ENCODE peak calls at places on chromosome 13, in four cellular contexts. M is HepG2, T is HCT116, W is K562. D is an unnamed sample.

GRCh38 chr13:107883561-107884175 is 331.7 kb downstream of the LIG4 start:
- DNase-seq in M (no peak), T (no peak), W (peak), D (no peak)

GRCh38 chr13:110306340-110306959 is 507 bp downstream of the COL4A1 start:
- DNase-seq in M (no peak), T (no peak), W (no peak), D (peak)

GRCh38 chr13:51869921-51870320 is 8.2 kb downstream of the CCDC70 start:
- DNase-seq in M (no peak), T (no peak), W (no peak), D (no peak)

GRCh38 chr13:32426981-32427851 is 714 bp downstream of the N4BP2L1 start:
- DNase-seq in M (no peak), T (no peak), W (no peak), D (peak)

GRCh38 chr13:28650284-28650683 is 8.6 kb upstream of the POMP start:
- DNase-seq in M (no peak), T (no peak), W (no peak), D (no peak)

GRCh38 chr13:35765387-35765786 is 288.9 kb upstream of the MAB21L1 start:
- DNase-seq in M (no peak), T (no peak), W (no peak), D (no peak)

GRCh38 chr13:50357586-50358118 is 342.4 kb downstream of the KCNRG start:
- DNase-seq in M (no peak), T (no peak), W (peak), D (no peak)

GRCh38 chr13:32164622-32165268 is 133.2 kb downstream of the FRY start:
- DNase-seq in M (peak), T (peak), W (peak), D (peak)

GRCh38 chr13:58043971-58044370 is 412.4 kb downstream of the PCDH17 start:
- DNase-seq in M (no peak), T (no peak), W (no peak), D (no peak)

GRCh38 chr13:113405481-113406300 is 41.8 kb upstream of the GRTP1 start:
- DNase-seq in M (no peak), T (no peak), W (no peak), D (no peak)

GRCh38 chr13:49690133-49690989 is 925 bp downstream of the EBPL start:
- DNase-seq in M (peak), T (no peak), W (peak), D (peak)

GRCh38 chr13:21399741-21400140 is 59.4 kb downstream of the ZDHHC20 start:
- DNase-seq in M (no peak), T (peak), W (no peak), D (no peak)

GRCh38 chr13:101454767-101455166 is 2.3 kb downstream of the ITGBL1 start:
- DNase-seq in M (no peak), T (no peak), W (no peak), D (no peak)

GRCh38 chr13:94168784-94169512 is 310.5 kb downstream of the DCT start:
- DNase-seq in M (no peak), T (no peak), W (no peak), D (no peak)

GRCh38 chr13:113915012-113915763 is 51.3 kb upstream of the GAS6 start:
- DNase-seq in M (no peak), T (no peak), W (no peak), D (no peak)

GRCh38 chr13:24036115-24036514 is 124.4 kb upstream of the SPATA13 start:
- DNase-seq in M (no peak), T (no peak), W (no peak), D (peak)

GRCh38 chr13:106291006-106291405 is 244.5 kb downstream of the EFNB2 start:
- DNase-seq in M (no peak), T (no peak), W (no peak), D (no peak)

DNA sequence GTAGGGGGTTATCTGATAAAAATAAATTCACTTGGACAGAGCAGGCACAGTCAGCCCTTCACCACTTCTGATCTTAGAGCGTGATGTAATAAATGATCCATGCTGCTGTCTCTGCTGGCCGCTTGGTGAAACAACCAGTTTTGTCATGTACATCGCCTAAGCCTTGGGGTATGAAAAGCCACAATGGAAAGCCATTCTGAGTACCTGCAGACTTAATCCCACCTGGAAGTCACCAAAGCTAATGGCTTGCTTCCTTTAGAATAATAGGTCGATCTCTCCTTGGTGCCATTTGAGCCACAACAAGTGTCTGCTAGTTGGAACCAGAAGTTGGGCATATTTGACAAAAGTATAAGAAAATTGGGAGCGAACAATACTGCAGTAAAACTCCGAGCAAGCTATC is 1649.7 kb upstream of the SPRY2 start:
- DNase-seq in M (no peak), T (no peak), W (no peak), D (no peak)
- TF ChIP-seq ELF1 in M (no peak), T (no peak), W (no peak), D (no peak)

DNA sequence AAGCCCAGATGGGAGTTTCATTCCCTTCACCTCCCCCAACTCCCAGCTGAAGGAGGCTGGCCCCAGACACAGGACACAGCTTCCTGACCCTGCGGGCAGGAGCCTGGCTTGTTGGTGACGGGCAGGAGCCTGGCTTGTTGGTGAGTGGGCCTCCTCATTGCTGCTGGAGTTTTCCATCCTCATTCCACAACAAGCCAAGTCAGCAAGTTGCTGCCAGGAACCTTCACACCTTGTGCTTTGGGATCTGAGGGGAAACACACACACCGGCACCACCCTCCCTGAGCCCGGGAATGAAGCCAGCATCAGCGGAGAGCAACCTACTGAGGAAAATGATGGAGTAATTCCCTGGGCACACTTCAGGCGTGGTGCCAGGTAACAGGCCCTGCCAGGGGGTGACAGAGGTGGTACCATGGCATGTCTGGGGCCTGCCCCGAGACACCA is 74.9 kb downstream of the ALOX5AP start:
- DNase-seq in M (no peak), T (no peak), W (no peak), D (peak)
- H2AFZ ChIP-seq in M (no peak), T (no peak), W (no peak), D (no peak)

DNA sequence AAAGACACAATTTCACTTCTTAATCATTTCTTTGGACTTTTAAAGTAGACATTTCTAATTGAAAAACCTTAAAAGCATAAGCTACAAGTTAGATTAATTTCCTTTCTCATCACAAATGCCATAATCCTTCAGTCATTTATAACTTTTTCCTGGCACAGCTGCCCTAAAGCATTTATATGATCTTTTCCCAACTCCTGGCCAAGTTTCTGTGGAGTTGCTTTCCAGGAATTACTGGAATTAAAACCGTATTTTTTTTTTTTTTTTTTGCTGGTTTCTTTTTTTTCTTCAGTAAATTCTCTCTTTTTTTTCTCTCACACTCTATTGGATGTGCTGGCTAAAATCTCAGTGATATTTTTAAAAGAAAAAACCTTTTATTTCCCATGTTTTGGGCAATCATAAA is 615.8 kb downstream of the TBC1D4 start:
- DNase-seq in M (no peak), T (no peak), W (no peak), D (no peak)
- TF ChIP-seq ELF1 in M (no peak), T (no peak), W (no peak), D (no peak)

GRCh38 chr13:73972503-73972902 is 161.7 kb downstream of the KLF12 start:
- DNase-seq in M (peak), T (no peak), W (no peak), D (no peak)

GRCh38 chr13:73966331-73966730 is 167.9 kb downstream of the KLF12 start:
- DNase-seq in M (no peak), T (no peak), W (no peak), D (no peak)

GRCh38 chr13:73971481-73971880 is 162.7 kb downstream of the KLF12 start:
- DNase-seq in M (no peak), T (no peak), W (no peak), D (no peak)

GRCh38 chr13:73970413-73971055 is 163.7 kb downstream of the KLF12 start:
- DNase-seq in M (no peak), T (no peak), W (no peak), D (no peak)

GRCh38 chr13:73967397-73968165 is 166.6 kb downstream of the KLF12 start:
- DNase-seq in M (no peak), T (no peak), W (no peak), D (no peak)
- H2AFZ ChIP-seq in M (no peak), T (no peak), W (no peak), D (no peak)

DNA sequence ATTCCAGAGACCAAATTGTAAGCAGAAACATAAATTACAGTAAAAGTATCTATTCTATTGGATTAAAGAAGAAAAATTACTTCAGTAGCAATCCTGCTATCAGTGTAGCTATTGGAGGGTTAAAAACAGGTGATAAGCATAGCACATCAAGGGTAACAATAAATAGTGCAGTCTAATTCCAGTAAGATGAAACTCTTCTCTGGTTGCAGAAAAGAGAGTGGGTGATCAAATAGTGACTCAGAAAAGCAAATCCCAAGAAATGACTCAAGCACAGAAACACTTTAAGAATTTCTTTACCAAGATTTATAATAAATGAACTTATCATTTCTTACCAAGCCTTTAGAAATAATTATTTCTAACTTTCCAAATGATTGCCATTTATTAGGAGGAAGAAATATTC is 135.7 kb downstream of the LMO7 start:
- DNase-seq in M (no peak), T (peak), W (no peak), D (no peak)
- TF ChIP-seq ELF1 in M (no peak), T (no peak), W (no peak), D (no peak)

GRCh38 chr13:97944396-97945029 is 9.0 kb upstream of the IPO5 start:
- DNase-seq in M (no peak), T (no peak), W (no peak), D (no peak)

GRCh38 chr13:97948041-97948440 is 5.4 kb upstream of the IPO5 start:
- DNase-seq in M (no peak), T (no peak), W (no peak), D (no peak)

GRCh38 chr13:97945342-97945741 is 8.1 kb upstream of the IPO5 start:
- DNase-seq in M (no peak), T (no peak), W (no peak), D (no peak)

GRCh38 chr13:97945792-97946419 is 7.6 kb upstream of the IPO5 start:
- DNase-seq in M (no peak), T (no peak), W (no peak), D (no peak)

DNA sequence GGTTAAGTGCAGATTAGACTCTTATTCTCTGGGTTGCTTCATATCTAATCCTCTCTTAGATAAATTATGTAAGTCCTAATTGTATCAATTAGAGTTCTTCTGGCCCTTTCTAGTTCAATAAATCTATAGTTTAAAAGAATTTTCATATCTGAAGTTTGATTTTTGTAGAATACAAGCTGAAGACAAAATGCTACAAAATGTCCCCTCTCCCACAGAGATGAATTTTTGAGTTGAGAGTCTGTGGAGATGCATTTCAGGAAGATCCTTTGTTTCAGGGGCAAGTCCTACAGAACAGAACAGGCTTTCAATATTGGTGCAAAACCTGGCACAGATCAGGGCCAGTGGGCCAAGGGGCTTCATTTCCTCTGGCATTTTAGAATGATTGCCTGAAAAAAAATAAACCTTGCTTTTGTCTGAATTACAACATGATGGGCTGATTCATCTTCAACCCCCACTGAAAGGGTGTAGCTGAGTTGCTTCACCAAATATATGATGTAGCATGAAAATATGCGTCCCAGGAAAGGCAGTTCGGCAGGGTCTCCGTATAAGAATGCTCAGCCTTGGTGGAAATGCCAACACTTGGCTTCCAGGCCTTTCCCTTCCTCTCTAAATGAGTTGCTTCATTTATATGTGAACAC is 6.4 kb upstream of the IPO5 start:
- DNase-seq in M (no peak), T (no peak), W (no peak), D (no peak)
- H2AFZ ChIP-seq in M (no peak), T (no peak), W (no peak), D (peak)

GRCh38 chr13:91154954-91155353 is 192.5 kb upstream of the MIR17HG start:
- DNase-seq in M (no peak), T (no peak), W (no peak), D (no peak)
- TF ChIP-seq ELF1 in M (no peak), T (no peak), W (no peak), D (no peak)

GRCh38 chr13:63370101-63370500 is 1954.5 kb upstream of the PCDH20 start:
- DNase-seq in M (no peak), T (no peak), W (no peak), D (no peak)

GRCh38 chr13:63364159-63364558 is 1948.5 kb upstream of the PCDH20 start:
- DNase-seq in M (no peak), T (no peak), W (no peak), D (no peak)

GRCh38 chr13:63367522-63368198 is 1952.0 kb upstream of the PCDH20 start:
- DNase-seq in M (no peak), T (no peak), W (no peak), D (no peak)
- H2AFZ ChIP-seq in M (no peak), T (no peak), W (no peak), D (no peak)

DNA sequence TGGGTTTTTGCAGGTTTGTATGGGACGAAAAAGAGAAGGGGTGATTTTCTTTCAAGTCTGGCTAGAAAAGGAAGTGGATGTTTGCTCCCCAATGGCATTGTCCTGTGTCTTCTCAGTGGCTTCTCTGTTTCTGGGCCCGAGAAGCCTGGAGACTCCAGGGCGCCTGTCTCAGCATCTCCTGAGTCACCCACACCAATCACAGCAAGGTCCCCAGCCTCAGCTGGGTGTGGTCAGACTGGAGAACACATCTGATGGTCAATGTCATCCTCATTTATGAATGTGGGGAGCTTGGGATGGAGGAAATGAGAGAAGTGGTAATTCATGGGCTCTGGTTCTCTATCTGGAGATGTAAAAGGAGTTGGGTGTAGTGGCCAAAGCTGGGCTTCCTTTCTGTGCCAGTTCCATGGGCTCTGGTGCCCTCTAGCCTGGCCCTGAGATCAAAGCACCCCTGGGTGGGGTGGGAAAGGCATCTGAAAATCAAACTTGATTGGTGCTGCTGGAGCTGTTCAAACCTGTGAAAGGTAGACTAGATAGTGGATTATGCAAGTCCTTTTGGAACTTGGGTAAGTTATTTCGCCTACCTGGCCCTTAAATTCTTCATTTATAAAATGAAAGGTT is 13.4 kb downstream of the RASL11A start:
- DNase-seq in M (no peak), T (peak), W (peak), D (peak)
- TF ChIP-seq ELF1 in M (no peak), T (no peak), W (no peak), D (no peak)

GRCh38 chr13:67156718-67157049 is 73.5 kb downstream of the PCDH9 start:
- DNase-seq in M (no peak), T (no peak), W (no peak), D (no peak)
- H2AFZ ChIP-seq in M (no peak), T (no peak), W (peak), D (no peak)